ENCODE peak calls at places on chromosome 17, in ten cellular contexts. L, Y, N, M, X, W, V, Z, F and O are unnamed samples.

GRCh38 chr17:63558441-63558840 is 8.2 kb downstream of the DCAF7 start:
- DNase-seq in L (no peak), Y (no peak), N (no peak), M (no peak), X (no peak), W (no peak), V (no peak), Z (no peak), F (no peak), O (no peak)

GRCh38 chr17:72764632-72765041 is 327.9 kb downstream of the SLC39A11 start:
- DNase-seq in L (no peak), Y (peak), N (no peak), M (no peak), X (no peak), W (no peak), V (no peak), Z (no peak), F (no peak), O (no peak)

GRCh38 chr17:48997827-48998556 is 807 bp downstream of the IGF2BP1 start:
- DNase-seq in L (no peak), Y (no peak), N (no peak), M (no peak), X (no peak), W (peak), V (no peak), Z (no peak), F (no peak), O (no peak)

GRCh38 chr17:68843522-68843921 is 111.7 kb downstream of the ABCA8 start:
- DNase-seq in L (no peak), Y (no peak), N (no peak), M (no peak), X (no peak), W (no peak), V (no peak), Z (no peak), F (no peak), O (no peak)

GRCh38 chr17:27318633-27319032 is 24.7 kb downstream of the WSB1 start:
- DNase-seq in L (no peak), Y (no peak), N (no peak), M (no peak), X (no peak), W (no peak), V (no peak), Z (no peak), F (no peak), O (no peak)

GRCh38 chr17:57021226-57021940 is 43.5 kb downstream of the SCPEP1 start:
- DNase-seq in L (no peak), Y (peak), N (no peak), M (no peak), X (no peak), W (no peak), V (no peak), Z (no peak), F (no peak), O (no peak)

GRCh38 chr17:14886200-14886739 is 378.9 kb downstream of the PMP22 start:
- DNase-seq in L (no peak), Y (peak), N (no peak), M (no peak), X (no peak), W (peak), V (no peak), Z (peak), F (no peak), O (no peak)

GRCh38 chr17:63382136-63382535 is 64.0 kb downstream of the CYB561 start:
- DNase-seq in L (no peak), Y (no peak), N (no peak), M (no peak), X (no peak), W (no peak), V (no peak), Z (no peak), F (no peak), O (no peak)

GRCh38 chr17:31266042-31266441 is 31.0 kb downstream of the OMG start:
- DNase-seq in L (no peak), Y (peak), N (no peak), M (no peak), X (no peak), W (peak), V (peak), Z (peak), F (no peak), O (no peak)

GRCh38 chr17:77609553-77610517 is 348.7 kb upstream of the TNRC6C start:
- DNase-seq in L (peak), Y (no peak), N (peak), M (no peak), X (no peak), W (peak), V (peak), Z (peak), F (peak), O (peak)

GRCh38 chr17:35942588-35943186 is 826 bp downstream of the LYZL6 start:
- DNase-seq in L (no peak), Y (no peak), N (no peak), M (no peak), X (no peak), W (no peak), V (no peak), Z (no peak), F (no peak), O (no peak)

GRCh38 chr17:72087876-72088275 is 32.9 kb upstream of the SOX9 start:
- DNase-seq in L (no peak), Y (no peak), N (no peak), M (no peak), X (no peak), W (no peak), V (no peak), Z (no peak), F (no peak), O (no peak)

GRCh38 chr17:79469646-79470045 is 141.2 kb downstream of the RBFOX3 start:
- DNase-seq in L (no peak), Y (no peak), N (no peak), M (no peak), X (no peak), W (no peak), V (no peak), Z (no peak), F (no peak), O (no peak)

GRCh38 chr17:63033142-63033541 is 67.1 kb downstream of the TANC2 start:
- DNase-seq in L (no peak), Y (no peak), N (no peak), M (no peak), X (no peak), W (no peak), V (no peak), Z (no peak), F (no peak), O (no peak)

GRCh38 chr17:34533811-34534527 is 45.4 kb upstream of the TMEM132E start:
- DNase-seq in L (no peak), Y (no peak), N (no peak), M (no peak), X (no peak), W (no peak), V (no peak), Z (no peak), F (no peak), O (no peak)

GRCh38 chr17:55561316-55561972 is 50.2 kb upstream of the SMIM36 start:
- DNase-seq in L (no peak), Y (no peak), N (no peak), M (no peak), X (no peak), W (no peak), V (no peak), Z (no peak), F (no peak), O (no peak)

GRCh38 chr17:77451271-77451893 is 310.6 kb downstream of the SEC14L1 start:
- DNase-seq in L (no peak), Y (peak), N (peak), M (peak), X (peak), W (peak), V (peak), Z (peak), F (no peak), O (no peak)